ENCODE peak calls at places on chromosomes 13 and 19, in six cellular contexts. K, W, Z, G, Y and Q are unnamed samples.

GRCh38 chr19:58515259-58515658 is 3.5 kb upstream of the SLC27A5 start:
- DNase-seq in W (no peak), Z (no peak), K (no peak), G (no peak), Y (no peak), Q (no peak)

GRCh38 chr13:112652512-112653458 is 37.1 kb upstream of the ATP11A start:
- DNase-seq in G (no peak), Y (no peak), K (no peak), W (no peak), Z (no peak), Q (no peak)

GRCh38 chr13:48901786-48902185 is 73.9 kb upstream of the FNDC3A start:
- DNase-seq in W (peak), Z (no peak), Y (no peak), K (no peak), G (no peak), Q (no peak)

GRCh38 chr19:48867119-48867921 is 1.1 kb downstream of the PLEKHA4 start:
- DNase-seq in K (no peak), Z (no peak), G (no peak), W (no peak), Y (no peak), Q (no peak)

GRCh38 chr13:81821259-81821658 is 1480.3 kb upstream of the SPRY2 start:
- DNase-seq in G (no peak), Y (no peak), W (no peak), K (no peak), Z (no peak), Q (no peak)

GRCh38 chr13:60957816-60958215 is 457.8 kb downstream of the PCDH20 start:
- DNase-seq in W (no peak), G (no peak), Z (no peak), K (no peak), Y (no peak), Q (no peak)

GRCh38 chr19:4043966-4044365 is 22.7 kb downstream of the ZBTB7A start:
- DNase-seq in W (no peak), Z (no peak), Y (no peak), K (no peak), G (no peak), Q (no peak)

GRCh38 chr13:84821261-84821660 is 939.0 kb upstream of the SLITRK1 start:
- DNase-seq in K (no peak), W (no peak), G (no peak), Z (no peak), Y (no peak), Q (no peak)

GRCh38 chr19:54388001-54388802 is 23.5 kb upstream of the LAIR1 start:
- DNase-seq in K (no peak), G (no peak), Z (peak), W (peak), Y (peak), Q (no peak)

DNA sequence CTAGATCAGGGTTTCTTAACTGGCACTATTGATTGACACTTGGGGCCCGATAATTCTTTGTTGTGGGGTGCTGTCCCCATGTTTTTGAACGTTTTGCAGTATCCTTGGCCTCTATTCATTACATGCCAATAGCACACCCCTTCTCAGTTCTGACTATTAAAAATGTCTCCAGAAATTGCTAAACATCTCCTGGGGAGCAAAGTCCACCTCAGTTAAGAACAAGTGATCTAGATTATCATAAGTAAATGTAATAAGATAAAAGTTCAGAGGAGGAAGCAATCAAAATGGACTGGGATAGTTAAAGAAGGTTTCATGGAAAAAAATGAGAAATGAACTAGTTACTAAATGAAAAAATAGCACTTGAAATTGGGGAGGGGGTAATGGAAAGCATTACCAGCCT is 98.1 kb upstream of the MIR17HG start:
- DNase-seq in Y (no peak), Z (no peak), G (no peak), W (no peak), K (no peak), Q (no peak)
- TF ChIP-seq POLR2A in Y (no peak), Z (no peak), G (no peak), W (no peak), K (no peak), Q (no peak)

GRCh38 chr19:37251308-37252229 is 33.6 kb downstream of the ZNF383 start:
- DNase-seq in Y (peak), K (peak), G (peak), W (no peak), Z (peak), Q (no peak)
- TF ChIP-seq POLR2A in Y (no peak), K (peak), G (no peak), W (no peak), Z (no peak), Q (no peak)

GRCh38 chr19:39480337-39481228 is at the start of gene TIMM50:
- DNase-seq in Z (peak), K (peak), Y (peak), G (peak), W (peak), Q (no peak)
- TF ChIP-seq POLR2A in Z (peak), K (peak), Y (peak), G (peak), W (peak), Q (no peak)

DNA sequence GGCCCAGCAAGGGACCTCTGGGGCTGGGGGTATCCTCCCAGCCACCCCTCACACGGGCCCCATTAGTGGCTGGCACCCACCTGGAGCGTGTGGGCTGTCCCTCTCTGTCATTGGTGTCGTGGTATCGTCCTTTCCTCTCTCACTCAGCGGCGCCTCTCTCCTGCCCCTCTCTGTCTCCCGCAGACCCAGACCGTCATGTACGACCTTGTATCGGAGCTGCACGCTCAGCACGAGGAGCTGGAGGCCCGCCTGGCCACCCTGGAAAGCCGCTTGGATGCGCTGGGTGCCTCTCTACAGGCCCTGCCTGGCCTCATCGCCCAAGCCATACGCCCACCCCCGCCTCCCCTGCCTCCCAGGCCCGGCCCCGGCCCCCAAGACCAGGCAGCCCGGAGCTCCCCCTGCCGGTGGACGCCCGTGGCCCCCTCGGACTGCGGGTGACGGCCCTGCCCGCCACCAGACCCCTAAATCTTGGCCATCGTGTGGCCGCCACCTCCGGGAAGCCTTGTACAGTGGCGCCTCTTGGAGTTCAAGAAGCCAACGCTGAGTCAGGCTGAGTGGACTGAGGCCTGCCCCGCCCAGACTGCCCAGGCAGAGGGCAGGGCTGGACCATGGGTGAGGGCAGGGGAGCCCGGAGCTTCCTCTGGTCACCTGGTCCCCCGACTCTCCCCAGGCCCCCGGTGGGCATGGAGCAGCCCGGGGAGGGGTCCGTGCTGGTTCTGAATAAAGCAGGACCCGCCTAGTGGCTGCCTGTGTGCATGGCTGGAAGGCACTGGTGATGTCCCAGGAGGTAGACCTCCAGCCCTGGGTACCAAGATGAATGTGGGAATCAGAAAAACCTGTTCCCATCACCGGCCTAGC is 9.8 kb upstream of the ARRDC2 start:
- DNase-seq in G (peak), K (no peak), W (no peak), Y (peak), Z (no peak), Q (no peak)
- TF ChIP-seq POLR2A in G (no peak), K (no peak), W (no peak), Y (no peak), Z (no peak), Q (no peak)

GRCh38 chr19:46946611-46947238 is 72.9 kb upstream of the NPAS1 start:
- DNase-seq in Y (no peak), Z (no peak), G (no peak), W (no peak), K (no peak), Q (no peak)
- TF ChIP-seq POLR2A in Y (no peak), Z (no peak), G (no peak), W (no peak), K (no peak), Q (no peak)

DNA sequence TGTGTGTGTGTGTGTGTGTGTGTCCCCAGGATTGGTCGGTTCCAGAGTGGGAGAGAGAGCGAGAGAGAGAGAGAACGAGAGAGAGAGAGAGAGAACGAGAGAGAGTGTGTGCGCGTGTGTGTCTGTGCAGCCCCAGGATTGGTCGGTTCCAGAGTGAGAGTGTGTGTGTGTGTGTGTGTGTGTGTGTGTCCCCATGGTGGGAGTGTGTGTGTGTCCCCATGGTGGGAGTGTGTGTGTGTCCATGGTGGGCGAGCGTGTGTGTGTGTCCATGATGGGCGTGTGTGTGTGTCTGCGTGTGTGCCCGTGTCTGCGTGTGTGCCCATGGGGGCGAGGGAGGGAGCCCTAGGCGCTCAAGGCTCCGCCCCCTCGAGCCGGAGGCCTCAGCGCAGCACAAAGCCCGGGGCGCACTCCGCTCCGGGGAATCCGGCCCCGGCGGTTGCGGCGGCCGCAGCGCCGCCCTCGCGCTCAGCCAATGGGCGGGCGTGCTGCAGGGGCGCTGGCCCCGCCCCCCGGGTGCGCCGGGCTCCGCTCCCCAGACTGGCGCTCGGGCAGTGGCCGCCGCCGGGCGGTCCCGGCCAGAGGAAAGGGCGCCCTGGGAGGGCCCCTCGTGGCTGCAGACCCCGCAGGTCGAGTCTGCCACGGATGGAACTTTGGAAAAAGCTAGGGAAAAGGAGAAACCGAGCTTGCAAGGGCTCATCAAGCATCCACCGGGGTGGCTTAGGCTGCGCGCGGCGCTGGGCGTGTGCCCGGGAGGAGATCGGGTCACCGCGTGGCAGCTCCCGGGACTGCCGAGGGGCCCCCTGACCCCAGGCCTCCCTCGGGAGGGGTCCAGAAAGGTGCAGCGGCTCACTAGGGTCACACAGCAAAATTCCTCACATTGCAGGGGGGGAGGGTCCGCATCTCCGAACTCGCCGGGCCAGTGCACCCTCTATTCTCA is 96.2 kb downstream of the INSR start:
- DNase-seq in W (peak), Y (peak), G (peak), K (peak), Z (peak), Q (no peak)
- TF ChIP-seq POLR2A in W (peak), Y (peak), G (peak), K (peak), Z (peak), Q (no peak)

DNA sequence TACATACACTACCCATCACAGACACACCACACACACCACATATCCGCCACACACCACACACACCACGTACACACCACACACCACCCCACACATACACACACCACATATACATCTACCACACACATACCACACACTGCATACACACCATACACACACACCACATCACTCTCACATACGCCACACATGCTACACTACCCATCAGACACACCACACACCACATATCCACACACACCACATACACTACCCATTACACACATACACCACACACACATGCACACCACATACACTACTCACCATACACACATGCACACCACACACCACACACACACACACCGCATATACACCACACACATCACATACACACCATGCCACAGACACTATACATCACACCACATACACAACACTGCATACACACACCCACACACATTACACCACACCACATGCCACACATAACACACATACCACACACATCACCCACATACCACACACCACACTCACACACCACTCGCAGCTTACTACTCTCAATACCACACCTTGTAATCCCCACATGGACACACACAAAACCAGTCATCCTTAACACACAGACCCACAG is 9.5 kb downstream of the ERFL start:
- DNase-seq in K (no peak), W (no peak), G (no peak), Y (no peak), Z (no peak), Q (no peak)
- TF ChIP-seq POLR2A in K (no peak), W (no peak), G (no peak), Y (no peak), Z (no peak), Q (no peak)

DNA sequence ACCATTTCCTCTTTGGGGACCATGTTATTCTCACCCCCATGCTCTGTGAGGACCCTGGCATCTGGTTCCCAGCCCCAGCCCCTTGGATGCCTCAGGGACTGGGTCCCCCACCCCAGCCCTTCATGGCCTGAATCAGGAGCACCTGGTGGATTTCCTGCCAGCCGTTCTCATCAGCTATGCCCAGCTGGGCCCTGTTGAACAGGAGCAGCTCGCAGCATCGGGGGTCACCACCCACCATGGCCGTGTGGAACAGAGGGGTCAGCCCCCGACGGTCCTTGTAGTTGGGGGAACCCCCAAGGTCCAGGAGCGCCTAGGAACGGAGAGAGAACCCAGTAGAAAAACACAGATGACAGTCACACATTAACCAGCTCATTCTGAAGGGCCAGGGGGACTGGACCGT is 7.8 kb downstream of the SHANK1 start:
- DNase-seq in K (no peak), G (no peak), Y (no peak), Z (no peak), W (no peak), Q (no peak)
- TF ChIP-seq POLR2A in K (no peak), G (no peak), Y (no peak), Z (no peak), W (no peak), Q (no peak)

DNA sequence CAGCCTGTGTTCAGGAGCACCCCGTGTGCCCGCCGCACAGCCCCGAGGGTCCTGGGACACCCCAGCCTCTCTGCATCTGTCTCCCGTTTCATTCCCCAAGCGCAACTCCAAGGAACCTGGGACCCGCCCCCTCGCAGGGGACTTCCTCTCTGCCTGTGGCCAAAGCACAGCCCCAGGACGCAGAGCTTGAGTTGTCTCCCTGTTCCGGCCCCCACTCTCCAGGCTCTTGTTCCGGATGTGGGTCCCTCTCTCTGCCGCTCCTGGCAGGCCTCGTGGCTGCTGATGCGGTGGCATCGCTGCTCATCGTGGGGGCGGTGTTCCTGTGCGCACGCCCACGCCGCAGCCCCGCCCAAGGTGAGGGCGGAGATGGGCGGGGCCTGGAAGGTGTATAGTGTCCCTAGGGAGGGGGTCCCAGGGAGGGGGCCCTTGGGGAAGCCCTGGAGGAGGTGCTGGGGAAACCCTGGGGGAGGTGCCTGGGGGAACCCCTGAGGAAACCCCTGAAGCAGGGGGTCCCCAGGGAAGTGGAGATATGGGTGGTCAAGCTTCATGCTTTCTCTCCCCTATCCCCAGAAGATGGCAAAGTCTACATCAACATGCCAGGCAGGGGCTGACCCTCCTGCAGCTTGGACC is 1.3 kb downstream of the HCST start:
- DNase-seq in Z (peak), K (peak), W (peak), G (peak), Y (peak), Q (no peak)
- TF ChIP-seq POLR2A in Z (peak), K (peak), W (no peak), G (no peak), Y (no peak), Q (no peak)

GRCh38 chr13:109785892-109786450 is 412 bp downstream of the IRS2 start:
- DNase-seq in Y (no peak), K (no peak), Z (no peak), G (no peak), W (peak), Q (no peak)

GRCh38 chr13:109786457-109787134 is at the start of gene IRS2:
- DNase-seq in Z (peak), G (peak), K (peak), Y (peak), W (peak), Q (peak)

GRCh38 chr13:109789262-109789661 is 2.9 kb upstream of the IRS2 start:
- DNase-seq in Y (no peak), Z (no peak), G (no peak), K (no peak), W (peak), Q (no peak)

GRCh38 chr13:109788372-109789195 is 2.2 kb upstream of the IRS2 start:
- DNase-seq in W (peak), K (no peak), Z (no peak), G (no peak), Y (no peak), Q (no peak)

DNA sequence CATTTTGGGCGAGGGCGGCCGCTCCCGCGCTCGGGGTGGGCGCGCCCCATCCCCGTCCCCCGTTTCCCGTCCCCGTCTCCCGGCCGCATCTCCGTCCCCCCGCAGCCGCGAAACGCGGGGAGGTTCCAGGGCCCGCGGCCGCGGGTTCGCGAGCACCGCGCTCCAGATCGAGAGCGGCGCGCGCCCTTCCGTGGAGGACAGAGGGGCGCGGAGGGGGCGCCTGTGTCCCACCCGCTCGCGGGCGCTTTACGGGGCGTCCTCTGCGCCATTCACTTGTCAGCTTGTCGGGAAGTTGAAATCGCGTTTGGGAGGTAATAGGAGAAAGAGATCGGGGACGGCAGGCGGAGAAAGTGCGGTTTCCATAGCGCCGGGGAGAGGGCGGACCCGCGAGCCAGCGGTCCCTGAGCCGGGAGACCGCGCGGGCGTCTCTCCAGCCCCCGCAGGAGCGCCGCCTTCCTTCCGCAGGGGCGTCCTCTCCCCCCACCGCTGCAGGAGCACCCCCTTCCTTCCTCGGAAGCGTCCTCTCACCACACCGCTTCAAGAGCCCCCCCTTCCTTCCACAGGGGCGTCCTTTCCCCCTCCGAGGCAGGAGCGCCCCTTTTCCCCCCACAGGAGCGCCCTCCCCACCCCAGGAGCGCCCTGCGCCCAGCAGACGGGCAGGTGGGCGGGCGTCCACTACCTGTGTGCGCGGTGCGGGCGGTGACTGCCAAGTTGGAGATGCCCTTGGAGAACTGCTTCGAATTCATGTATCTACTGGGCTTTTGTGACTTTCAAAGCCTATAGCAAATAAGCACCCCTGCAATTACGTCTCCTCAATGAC is 962 bp upstream of the IRS2 start:
- DNase-seq in Z (no peak), G (peak), W (peak), Y (peak), K (peak), Q (no peak)
- TF ChIP-seq POLR2A in Z (no peak), G (no peak), W (peak), Y (no peak), K (peak), Q (peak)